ENCODE peak calls at places on chromosomes 7 and 10, in six cellular contexts. A is foreskin fibroblast, G is right lobe of liver, S is IMR-90, U is coronary artery, Z is heart right ventricle. H is an unnamed sample.

GRCh38 chr10:86264481-86265231 is 101.9 kb downstream of the GRID1 start:
- DNase-seq in A (no peak), G (peak), S (no peak), U (peak), Z (no peak), H (no peak)

GRCh38 chr10:113661332-113661731 is 2.5 kb downstream of the NRAP start:
- DNase-seq in A (no peak), G (no peak), S (no peak), U (no peak), Z (no peak), H (no peak)

GRCh38 chr7:131827421-131827820 is 271.0 kb upstream of the PODXL start:
- DNase-seq in A (no peak), G (no peak), S (no peak), U (no peak), Z (no peak), H (no peak)

GRCh38 chr7:122628651-122629411 is 70.1 kb downstream of the RNF133 start:
- DNase-seq in A (no peak), G (no peak), S (no peak), U (no peak), Z (no peak), H (no peak)

GRCh38 chr7:142001163-142001874 is 5.6 kb downstream of the MGAM start:
- DNase-seq in A (no peak), G (no peak), S (no peak), U (no peak), Z (no peak), H (no peak)

GRCh38 chr10:119667562-119668328 is 16.6 kb downstream of the BAG3 start:
- DNase-seq in A (peak), G (no peak), S (peak), U (peak), Z (peak), H (no peak)

GRCh38 chr7:84187813-84188212 is 6.8 kb downstream of the SEMA3A start:
- DNase-seq in A (no peak), G (no peak), S (peak), U (no peak), Z (no peak), H (no peak)

GRCh38 chr7:93719546-93719945 is 145.0 kb upstream of the CALCR start:
- DNase-seq in A (peak), G (no peak), S (peak), U (no peak), Z (no peak), H (no peak)

GRCh38 chr7:18177815-18178660 is 150.4 kb upstream of the PRPS1L1 start:
- DNase-seq in A (no peak), G (no peak), S (no peak), U (no peak), Z (no peak), H (peak)

GRCh38 chr7:31027161-31027965 is 24.7 kb upstream of the ADCYAP1R1 start:
- DNase-seq in A (peak), G (no peak), S (no peak), U (no peak), Z (peak), H (peak)

GRCh38 chr10:92755725-92756124 is 66.0 kb downstream of the HHEX start:
- DNase-seq in A (no peak), G (no peak), S (no peak), U (no peak), Z (no peak), H (no peak)

GRCh38 chr7:45230083-45230482 is 72.5 kb downstream of the RAMP3 start:
- DNase-seq in A (no peak), G (no peak), S (no peak), U (no peak), Z (no peak), H (no peak)

GRCh38 chr7:30116771-30117170 is 18.0 kb upstream of the MTURN start:
- DNase-seq in A (peak), G (no peak), S (no peak), U (peak), Z (peak), H (no peak)

GRCh38 chr7:107999814-108000560 is 3.0 kb downstream of the LAMB1 start:
- DNase-seq in A (no peak), G (no peak), S (peak), U (no peak), Z (no peak), H (no peak)
- H3K4me3 ChIP-seq in A (peak), G (no peak), S (no peak), U (peak), Z (peak), H (no peak)

GRCh38 chr10:34854147-34854601 is 39.1 kb upstream of the PARD3 start:
- DNase-seq in A (peak), G (no peak), S (peak), U (no peak), Z (peak), H (no peak)
- H3K4me3 ChIP-seq in A (peak), G (no peak), S (peak), U (no peak), Z (no peak), H (no peak)

GRCh38 chr7:80722596-80723141 is 84.2 kb downstream of the CD36 start:
- DNase-seq in A (peak), G (no peak), S (peak), U (peak), Z (no peak), H (no peak)

GRCh38 chr7:80725181-80725611 is 86.8 kb downstream of the CD36 start:
- DNase-seq in A (no peak), G (no peak), S (no peak), U (no peak), Z (no peak), H (no peak)

GRCh38 chr7:80719261-80719660 is 80.8 kb downstream of the CD36 start:
- DNase-seq in A (peak), G (no peak), S (peak), U (no peak), Z (no peak), H (no peak)

GRCh38 chr7:80724249-80724871 is 85.9 kb downstream of the CD36 start:
- DNase-seq in A (peak), G (no peak), S (peak), U (no peak), Z (no peak), H (no peak)

DNA sequence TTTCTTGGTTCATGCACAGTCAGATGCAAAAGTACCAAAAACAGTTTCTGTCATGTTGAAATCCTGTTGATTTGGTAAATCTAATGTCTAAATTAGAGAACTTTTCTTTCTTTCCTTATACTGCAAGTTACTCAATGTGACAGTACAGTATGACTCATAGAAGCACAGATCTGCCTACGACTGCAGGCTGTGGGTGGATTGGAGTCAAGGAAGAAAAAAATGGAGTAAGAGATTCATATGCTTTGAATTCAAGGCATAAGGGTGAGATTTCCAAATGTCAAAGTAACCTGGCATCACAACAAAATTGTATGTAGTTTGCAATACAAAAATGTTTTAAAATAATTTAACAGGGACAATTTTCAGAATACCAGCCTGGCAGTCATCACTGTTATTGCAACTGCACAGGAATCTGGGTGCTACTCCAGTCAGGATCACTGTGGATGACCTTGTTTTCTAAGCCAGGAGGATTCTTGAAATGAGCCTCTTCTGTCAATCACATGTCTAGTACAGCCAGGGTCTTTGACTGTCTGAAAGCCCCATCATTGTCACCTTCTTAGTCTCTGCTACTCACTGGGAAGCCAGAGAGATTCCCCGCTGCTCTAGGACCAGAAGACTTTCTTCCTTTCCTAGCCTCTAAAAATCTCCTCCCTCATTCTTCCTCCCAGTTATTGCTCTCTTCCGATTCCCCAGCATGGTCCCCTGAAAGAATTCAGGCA is 83.6 kb downstream of the CD36 start:
- DNase-seq in A (peak), G (no peak), S (peak), U (no peak), Z (no peak), H (no peak)
- H3K4me3 ChIP-seq in A (no peak), G (no peak), S (no peak), U (peak), Z (no peak), H (no peak)

DNA sequence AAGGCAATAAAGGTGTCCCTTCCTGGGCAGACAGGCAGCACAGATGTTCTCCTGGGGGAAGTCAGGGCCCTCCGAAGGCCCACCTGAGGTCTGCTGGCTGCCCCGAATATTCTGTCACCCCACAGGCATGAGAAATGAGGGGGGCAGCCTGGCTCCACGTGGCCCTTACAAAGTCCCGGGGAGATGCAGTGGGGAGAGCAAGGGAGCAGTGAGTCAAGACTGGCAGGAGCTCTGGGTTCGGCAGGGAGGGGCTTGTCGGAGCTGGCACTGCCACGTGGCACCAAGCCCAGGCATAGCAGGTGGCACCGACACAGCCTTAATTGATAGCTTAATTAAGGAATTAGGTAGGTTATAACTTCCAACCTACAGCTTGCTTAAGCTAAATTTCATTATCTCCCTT is 163.9 kb downstream of the USP6NL start:
- DNase-seq in A (no peak), G (peak), S (no peak), U (peak), Z (no peak), H (no peak)
- H3K4me3 ChIP-seq in A (no peak), G (no peak), S (no peak), U (no peak), Z (no peak), H (no peak)

DNA sequence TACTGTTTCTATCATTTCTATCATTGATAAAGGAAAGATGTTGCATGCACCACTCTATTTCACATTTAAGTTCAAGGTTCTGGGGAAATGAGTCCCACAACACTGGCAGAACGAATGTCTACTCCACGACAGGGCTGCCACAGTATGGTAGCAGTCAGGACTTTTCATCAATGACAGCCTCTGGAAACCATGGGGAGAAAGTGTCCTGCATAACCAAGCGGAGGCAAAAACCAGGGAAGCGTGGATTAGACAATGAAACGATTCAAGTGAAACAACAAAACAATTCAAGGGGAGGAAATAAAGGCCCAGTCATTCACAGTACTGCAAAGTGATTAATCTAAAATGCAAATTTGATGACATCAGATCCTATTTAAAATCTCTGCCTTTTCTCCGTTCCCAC is 168.3 kb downstream of the DPY19L1 start:
- DNase-seq in A (no peak), G (no peak), S (no peak), U (no peak), Z (no peak), H (no peak)
- H3K4me3 ChIP-seq in A (no peak), G (no peak), S (no peak), U (no peak), Z (no peak), H (no peak)

GRCh38 chr7:134892002-134892693 is 94.2 kb upstream of the AGBL3 start:
- DNase-seq in A (peak), G (peak), S (peak), U (no peak), Z (no peak), H (no peak)
- H3K4me3 ChIP-seq in A (peak), G (peak), S (peak), U (peak), Z (peak), H (no peak)

H was measured in GM06990.